ENCODE peak calls at places on chromosomes 3 and 15, in ten cellular contexts. Y is globus pallidus; F is posterior vena cava; X is caudate nucleus; W is brain microvascular endothelial cell; U is left lung; I is astrocyte; S is stimulated activated CD4-positive, alpha-beta T cell treated with anti-CD3 and anti-CD28 coated beads, Interleukin-4, amount 100 ng/mL, for 24 hours; N is OCI-LY7; B is tibial nerve. O is an unnamed sample.

GRCh38 chr3:129597087-129597791 is 9.2 kb downstream of the PLXND1 start:
- DNase-seq in Y (no peak), F (no peak), X (no peak), W (peak; percentile 55), U (no peak), I (peak; percentile 59), S (no peak), N (no peak), B (no peak), O (no peak)

GRCh38 chr3:55885721-55886120 is 398.6 kb upstream of the WNT5A start:
- DNase-seq in Y (no peak), F (no peak), X (no peak), W (no peak), U (no peak), I (peak; percentile 66), S (no peak), N (no peak), B (no peak), O (no peak)

GRCh38 chr15:85615930-85616329 is 178.8 kb downstream of the KLHL25 start:
- DNase-seq in Y (no peak), F (no peak), X (no peak), W (no peak), U (no peak), I (no peak), S (peak; percentile 29), N (peak; percentile 51), B (no peak), O (no peak)

GRCh38 chr15:91853501-91853967 is at the start of gene SLCO3A1:
- DNase-seq in Y (peak; percentile 80), F (peak; percentile 91), X (peak; percentile 71), W (no peak), U (peak; percentile 96), I (no peak), S (peak; percentile 63), N (peak; percentile 78), B (peak; percentile 44), O (peak; percentile 94)

GRCh38 chr3:121724130-121724529 is 25.4 kb downstream of the GOLGB1 start:
- DNase-seq in Y (peak; percentile 28), F (no peak), X (no peak), W (no peak), U (no peak), I (no peak), S (no peak), N (no peak), B (no peak), O (no peak)

GRCh38 chr3:147812186-147812911 is 403.2 kb downstream of the ZIC1 start:
- DNase-seq in Y (no peak), F (no peak), X (no peak), W (no peak), U (no peak), I (no peak), S (no peak), N (no peak), B (no peak), O (no peak)

GRCh38 chr15:70195171-70195807 is 97.6 kb upstream of the TLE3 start:
- DNase-seq in Y (no peak), F (no peak), X (no peak), W (no peak), U (no peak), I (no peak), S (no peak), N (no peak), B (no peak), O (no peak)

GRCh38 chr3:159451067-159451466 is 537.6 kb upstream of the IL12A start:
- DNase-seq in Y (no peak), F (no peak), X (no peak), W (no peak), U (no peak), I (no peak), S (no peak), N (no peak), B (no peak), O (no peak)

GRCh38 chr3:157865449-157865862 is 240.8 kb downstream of the SHOX2 start:
- DNase-seq in Y (no peak), F (no peak), X (no peak), W (no peak), U (peak; percentile 78), I (no peak), S (peak; percentile 25), N (peak; percentile 57), B (no peak), O (no peak)

GRCh38 chr3:56916697-56917336 is 115.1 kb upstream of the ARHGEF3 start:
- DNase-seq in Y (no peak), F (no peak), X (no peak), W (no peak), U (no peak), I (no peak), S (peak; percentile 43), N (peak; percentile 39), B (no peak), O (no peak)

GRCh38 chr3:153164009-153164550 is 2.1 kb downstream of the RAP2B start:
- DNase-seq in Y (no peak), F (no peak), X (no peak), W (no peak), U (no peak), I (no peak), S (no peak), N (no peak), B (no peak), O (no peak)

GRCh38 chr3:13711911-13712650 is 163.2 kb downstream of the FBLN2 start:
- DNase-seq in Y (no peak), F (peak; percentile 49), X (no peak), W (no peak), U (no peak), I (no peak), S (peak; percentile 2), N (no peak), B (no peak), O (no peak)

GRCh38 chr3:73401058-73401457 is 223.7 kb downstream of the PDZRN3 start:
- DNase-seq in Y (no peak), F (no peak), X (no peak), W (no peak), U (no peak), I (no peak), S (no peak), N (no peak), B (no peak), O (no peak)

GRCh38 chr15:57216288-57216687 is 160.0 kb upstream of the CGNL1 start:
- DNase-seq in Y (no peak), F (no peak), X (no peak), W (peak; percentile 89), U (no peak), I (peak; percentile 91), S (peak; percentile 7), N (no peak), B (no peak), O (no peak)

GRCh38 chr3:27728195-27729087 is 6.3 kb upstream of the EOMES start:
- DNase-seq in Y (no peak), F (no peak), X (no peak), W (no peak), U (peak; percentile 72), I (no peak), S (no peak), N (no peak), B (no peak), O (no peak)

GRCh38 chr15:78660584-78660983 is 19.6 kb upstream of the CHRNB4 start:
- DNase-seq in Y (no peak), F (peak; percentile 26), X (no peak), W (no peak), U (no peak), I (no peak), S (no peak), N (no peak), B (no peak), O (no peak)

GRCh38 chr3:128394033-128394432 is 72.7 kb downstream of the DNAJB8 start:
- DNase-seq in Y (no peak), F (no peak), X (no peak), W (no peak), U (peak; percentile 65), I (no peak), S (no peak), N (no peak), B (no peak), O (no peak)

GRCh38 chr3:104796556-104796955 is 570.2 kb upstream of the ALCAM start:
- DNase-seq in Y (no peak), F (no peak), X (no peak), W (no peak), U (no peak), I (peak; percentile 7), S (no peak), N (no peak), B (no peak), O (no peak)

GRCh38 chr3:48402281-48402732 is 27.6 kb downstream of the PLXNB1 start:
- DNase-seq in Y (no peak), F (peak; percentile 98), X (no peak), W (peak; percentile 89), U (peak; percentile 75), I (peak; percentile 91), S (no peak), N (no peak), B (peak; percentile 91), O (peak; percentile 53)

GRCh38 chr3:115146418-115147328 is at the start of gene ZBTB20:
- DNase-seq in Y (no peak), F (peak; percentile 89), X (peak; percentile 57), W (peak; percentile 80), U (peak; percentile 90), I (peak; percentile 70), S (peak; percentile 69), N (peak; percentile 72), B (peak; percentile 16), O (peak; percentile 68)

GRCh38 chr3:50174947-50175524 is 16.4 kb upstream of the GNAT1 start:
- DNase-seq in Y (no peak), F (no peak), X (no peak), W (no peak), U (peak; percentile 60), I (no peak), S (no peak), N (no peak), B (no peak), O (no peak)

GRCh38 chr15:31235298-31236183 is 91.1 kb upstream of the KLF13 start:
- DNase-seq in Y (no peak), F (peak; percentile 82), X (no peak), W (peak; percentile 8), U (no peak), I (peak; percentile 30), S (no peak), N (peak; percentile 45), B (no peak), O (peak; percentile 41)

GRCh38 chr3:112059497-112059896 is 25.0 kb downstream of the TMPRSS7 start:
- DNase-seq in Y (no peak), F (no peak), X (no peak), W (no peak), U (no peak), I (no peak), S (no peak), N (no peak), B (no peak), O (no peak)

GRCh38 chr15:57165992-57166391 is 210.3 kb upstream of the CGNL1 start:
- DNase-seq in Y (no peak), F (no peak), X (no peak), W (peak; percentile 70), U (no peak), I (peak; percentile 41), S (peak; percentile 4), N (no peak), B (no peak), O (no peak)

GRCh38 chr3:78177780-78178179 is 1137.9 kb downstream of the ROBO2 start:
- DNase-seq in Y (no peak), F (no peak), X (no peak), W (no peak), U (no peak), I (no peak), S (no peak), N (no peak), B (no peak), O (no peak)